ENCODE peak calls at places on chromosomes 12 and 14, in four cellular contexts. G, Y, U and S are unnamed samples.

GRCh38 chr14:74593241-74593985 is 18.6 kb downstream of the LTBP2 start:
- DNase-seq in G (no peak), U (no peak), Y (no peak), S (no peak)

GRCh38 chr12:78928200-78929074 is 63.9 kb downstream of the SYT1 start:
- DNase-seq in Y (no peak), G (no peak), U (peak; percentile 21), S (peak; percentile 87)

GRCh38 chr14:44027397-44027796 is 479.7 kb downstream of the FSCB start:
- DNase-seq in G (no peak), Y (no peak), U (no peak), S (no peak)

GRCh38 chr12:74641694-74642093 is 104.1 kb downstream of the ATXN7L3B start:
- DNase-seq in Y (no peak), G (no peak), U (no peak), S (no peak)

GRCh38 chr14:31291210-31291609 is 83.6 kb upstream of the HECTD1 start:
- DNase-seq in G (no peak), U (no peak), Y (no peak), S (no peak)

GRCh38 chr12:132837693-132838463 is 9.2 kb upstream of the GOLGA3 start:
- DNase-seq in U (no peak), Y (peak; percentile 64), G (no peak), S (no peak)

GRCh38 chr14:87175175-87175574 is 817.8 kb downstream of the GALC start:
- DNase-seq in Y (no peak), U (no peak), G (no peak), S (no peak)

GRCh38 chr14:70052990-70053389 is 135.8 kb downstream of the SLC8A3 start:
- DNase-seq in U (peak; percentile 18), Y (peak; percentile 48), G (no peak), S (no peak)

GRCh38 chr12:71626768-71627167 is 36.9 kb downstream of the ZFC3H1 start:
- DNase-seq in G (no peak), Y (no peak), U (peak; percentile 26), S (no peak)

GRCh38 chr12:57454566-57455373 is at the start of gene INHBE:
- DNase-seq in Y (peak; percentile 92), U (no peak), G (no peak), S (no peak)

GRCh38 chr12:111457071-111457470 is 51.3 kb downstream of the SH2B3 start:
- DNase-seq in G (no peak), Y (peak; percentile 13), U (no peak), S (no peak)

GRCh38 chr12:81274619-81275018 is 196.7 kb downstream of the ACSS3 start:
- DNase-seq in U (no peak), Y (no peak), G (no peak), S (no peak)

GRCh38 chr12:109888179-109889020 is 8.1 kb upstream of the GLTP start:
- DNase-seq in G (no peak), Y (no peak), U (peak; percentile 93), S (peak; percentile 50)

GRCh38 chr12:114982760-114983159 is 298.8 kb upstream of the TBX3 start:
- DNase-seq in G (no peak), U (no peak), Y (peak; percentile 18), S (no peak)

GRCh38 chr12:132942611-132943010 is 13.5 kb downstream of the ZNF605 start:
- DNase-seq in U (no peak), Y (no peak), G (no peak), S (no peak)

GRCh38 chr14:102870994-102871831 is 51.2 kb upstream of the AMN start:
- DNase-seq in G (no peak), U (no peak), Y (no peak), S (no peak)

GRCh38 chr14:68297011-68297410 is 477.4 kb downstream of the RAD51B start:
- DNase-seq in G (no peak), U (no peak), Y (no peak), S (no peak)

GRCh38 chr12:50257226-50258166 is 25.8 kb downstream of the LIMA1 start:
- DNase-seq in Y (no peak), G (no peak), U (no peak), S (no peak)

GRCh38 chr12:56998981-56999380 is 7.4 kb downstream of the ZBTB39 start:
- DNase-seq in U (no peak), Y (no peak), G (no peak), S (no peak)

GRCh38 chr14:75469606-75470237 is 41.9 kb downstream of the JDP2 start:
- DNase-seq in Y (no peak), G (no peak), U (no peak), S (no peak)

GRCh38 chr14:94775875-94776217 is 5.9 kb upstream of the GSC start:
- DNase-seq in Y (no peak), G (no peak), U (no peak), S (no peak)

GRCh38 chr12:66449531-66449930 is 147.2 kb downstream of the HELB start:
- DNase-seq in Y (no peak), G (no peak), U (no peak), S (no peak)